ENCODE peak calls at places on chromosomes 12 and 14, in five cellular contexts. W, K, X, Z and B are unnamed samples. For H3K27me3, H3K36me3 and H3K4me1, the result is how much of the 10 kb centered on the place peaks cover.

GRCh38 chr12:25276199-25276937 is 25.6 kb upstream of the KRAS start:
- DNase-seq in W (no peak), K (peak), X (peak), Z (no peak), B (no peak)

GRCh38 chr14:99158150-99158549 is 113.8 kb downstream of the BCL11B start:
- DNase-seq in W (no peak), K (no peak), X (peak), Z (peak), B (peak)

GRCh38 chr14:100654025-100654813 is 67.0 kb upstream of the BEGAIN start:
- DNase-seq in W (no peak), K (no peak), X (no peak), Z (no peak), B (no peak)

GRCh38 chr14:48665077-48665784 is 920.9 kb downstream of the RPS29 start:
- DNase-seq in W (no peak), K (no peak), X (no peak), Z (no peak), B (no peak)

GRCh38 chr14:90500665-90501370 is 104.0 kb downstream of the CALM1 start:
- DNase-seq in W (peak), K (no peak), X (no peak), Z (no peak), B (no peak)

GRCh38 chr12:89971880-89972279 is 263.2 kb upstream of the ATP2B1 start:
- DNase-seq in W (no peak), K (peak), X (peak), Z (peak), B (no peak)

GRCh38 chr14:101731187-101732080 is 30.1 kb upstream of the PPP2R5C start:
- DNase-seq in W (no peak), K (peak), X (peak), Z (peak), B (peak)

GRCh38 chr12:10301103-10301502 is 6.6 kb upstream of the KLRD1 start:
- DNase-seq in W (no peak), K (no peak), X (no peak), Z (no peak), B (no peak)

GRCh38 chr14:89479802-89480201 is 62.8 kb upstream of the FOXN3 start:
- DNase-seq in W (no peak), K (no peak), X (no peak), Z (no peak), B (no peak)

GRCh38 chr12:5043589-5044419 is at the start of gene KCNA5:
- DNase-seq in W (peak), K (peak), X (no peak), Z (peak), B (no peak)

GRCh38 chr14:68585690-68586089 is 207.2 kb downstream of the ZFP36L1 start:
- DNase-seq in W (no peak), K (peak), X (no peak), Z (no peak), B (no peak)

GRCh38 chr12:18868673-18869072 is 130.8 kb downstream of the CAPZA3 start:
- DNase-seq in W (no peak), K (no peak), X (no peak), Z (no peak), B (no peak)

GRCh38 chr12:69360348-69360672 is 767 bp downstream of the YEATS4 start:
- DNase-seq in W (no peak), K (no peak), X (no peak), Z (no peak), B (no peak)

GRCh38 chr12:116659771-116660481 is 77.9 kb downstream of the SPRING1 start:
- DNase-seq in W (no peak), K (no peak), X (peak), Z (no peak), B (no peak)

GRCh38 chr14:61538464-61539022 is 156.8 kb upstream of the HIF1A start:
- DNase-seq in W (no peak), K (no peak), X (no peak), Z (no peak), B (no peak)

GRCh38 chr12:49428652-49429549 is 61.6 kb downstream of the SPATS2 start:
- DNase-seq in W (no peak), K (no peak), X (no peak), Z (peak), B (no peak)

GRCh38 chr12:64618953-64619590 is 8.8 kb downstream of the RASSF3 start:
- DNase-seq in W (no peak), K (no peak), X (no peak), Z (no peak), B (no peak)

GRCh38 chr12:108822458-108823205 is 34.8 kb downstream of the SSH1 start:
- DNase-seq in W (no peak), K (no peak), X (no peak), Z (peak), B (no peak)

GRCh38 chr12:93879476-93880376 is 202.6 kb downstream of the CRADD start:
- DNase-seq in W (no peak), K (no peak), X (no peak), Z (no peak), B (no peak)

GRCh38 chr12:94644141-94644575 is 6.2 kb downstream of the TMCC3 start:
- DNase-seq in W (no peak), K (no peak), X (peak), Z (no peak), B (no peak)

GRCh38 chr12:9795945-9796344 is 31.3 kb upstream of the KLRF1 start:
- DNase-seq in W (no peak), K (no peak), X (no peak), Z (no peak), B (no peak)

GRCh38 chr12:3353621-3354020 is 137.4 kb upstream of the PRMT8 start:
- DNase-seq in W (no peak), K (no peak), X (no peak), Z (no peak), B (no peak)

GRCh38 chr12:105492591-105492990 is 162.1 kb downstream of the C12orf75 start:
- DNase-seq in W (no peak), K (peak), X (no peak), Z (no peak), B (no peak)

GRCh38 chr12:99232324-99232723 is 415.2 kb upstream of the GARIN6 start:
- DNase-seq in W (no peak), K (no peak), X (no peak), Z (peak), B (no peak)

GRCh38 chr12:50751921-50752721 is 11.8 kb upstream of the ATF1 start:
- DNase-seq in W (no peak), K (no peak), X (no peak), Z (no peak), B (no peak)

DNA sequence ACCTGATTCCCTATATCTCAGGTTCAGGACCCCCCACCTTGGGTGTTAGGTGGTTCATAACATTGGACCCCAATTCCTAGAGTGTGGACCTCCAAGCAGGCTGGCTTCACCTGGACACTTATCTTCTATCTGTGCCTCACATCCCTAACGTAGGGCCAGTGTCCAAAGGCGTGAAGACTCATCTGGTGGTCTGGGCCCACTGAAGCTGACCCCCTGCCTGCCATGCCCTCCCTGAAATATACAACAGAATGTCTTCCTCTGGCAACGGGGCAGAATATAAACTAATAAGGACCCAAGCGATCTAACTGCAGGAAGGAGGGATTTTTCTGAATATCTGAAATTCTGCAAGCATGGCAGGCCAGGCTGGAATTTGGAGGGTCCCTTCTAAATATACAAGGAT is 5.6 kb downstream of the HOXC13 start:
- DNase-seq in W (no peak), K (no peak), X (no peak), Z (no peak), B (no peak)
- H3K27me3 ChIP-seq in W (under half), K (half or more), X (half or more), Z (half or more), B (under half)

GRCh38 chr14:77116194-77116817 is 18.2 kb downstream of the CIPC start:
- DNase-seq in W (no peak), K (no peak), X (peak), Z (no peak), B (no peak)
- H3K36me3 ChIP-seq in W (half or more), K (under half), X (under half), Z (under half), B (under half)

GRCh38 chr12:88571543-88571942 is 8.7 kb downstream of the KITLG start:
- DNase-seq in W (no peak), K (no peak), X (no peak), Z (no peak), B (no peak)

GRCh38 chr12:88566430-88566829 is 13.8 kb downstream of the KITLG start:
- DNase-seq in W (no peak), K (peak), X (no peak), Z (no peak), B (no peak)

GRCh38 chr12:88572785-88573565 is 7.3 kb downstream of the KITLG start:
- DNase-seq in W (no peak), K (no peak), X (no peak), Z (no peak), B (no peak)

GRCh38 chr12:88574278-88574677 is 6.0 kb downstream of the KITLG start:
- DNase-seq in W (no peak), K (no peak), X (no peak), Z (peak), B (no peak)

DNA sequence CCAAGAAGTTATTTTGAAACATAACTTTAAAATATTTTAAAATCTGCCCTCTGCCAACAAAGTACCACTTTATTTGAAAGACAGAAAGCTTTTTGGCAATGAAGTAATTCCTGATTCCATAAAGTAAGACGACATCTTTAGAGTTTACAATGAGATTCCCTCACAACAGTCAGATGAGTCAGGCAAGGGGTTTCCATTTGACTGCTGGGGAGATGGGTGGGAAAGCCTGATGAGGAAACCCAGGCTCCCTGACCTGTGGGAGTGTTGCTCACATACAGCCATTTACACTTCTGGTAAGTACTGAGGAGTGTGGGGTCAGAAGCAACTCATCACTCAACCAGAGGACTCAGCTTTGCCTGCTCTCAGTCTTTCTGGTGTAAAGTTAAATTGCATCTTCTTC is 10.2 kb downstream of the KITLG start:
- DNase-seq in W (no peak), K (no peak), X (no peak), Z (peak), B (no peak)
- H3K4me1 ChIP-seq in W (under half), K (under half), X (under half), Z (under half), B (under half)

DNA sequence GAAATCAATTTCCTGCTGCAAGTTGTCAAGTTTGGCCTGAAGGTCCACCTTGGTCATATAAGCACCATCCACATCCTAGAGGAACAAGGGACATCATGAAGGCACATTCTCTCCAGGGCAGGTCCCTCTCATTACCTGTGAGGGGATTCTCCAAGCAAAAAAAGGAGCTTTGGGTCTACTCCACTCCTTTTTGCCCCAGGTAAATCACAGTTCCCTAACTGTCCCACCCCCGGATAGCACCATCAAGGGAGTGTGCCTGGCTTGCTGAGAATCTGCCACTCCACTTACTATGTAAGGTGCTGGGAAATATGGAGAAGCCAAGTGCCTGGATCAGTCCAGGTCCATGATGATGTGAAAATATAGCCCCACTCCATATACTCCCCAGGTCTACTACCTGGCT is 2.5 kb downstream of the KRT1 start:
- DNase-seq in W (no peak), K (no peak), X (no peak), Z (no peak), B (peak)
- H3K27me3 ChIP-seq in W (under half), K (under half), X (under half), Z (under half), B (under half)

GRCh38 chr14:95144849-95145248 is 12.5 kb downstream of the DICER1 start:
- DNase-seq in W (no peak), K (no peak), X (no peak), Z (no peak), B (no peak)
- H3K36me3 ChIP-seq in W (under half), K (under half), X (under half), Z (under half), B (under half)